ENCODE peak calls at places on chromosomes 13 and 19, in ten cellular contexts. J is psoas muscle; D is adrenal gland; G is CD4-positive, alpha-beta memory T cell; N is fibroblast of the aortic adventitia; F is BJ; L is mucosa of descending colon; R is HCT116; P is lower lobe of right lung; V is foreskin fibroblast. M is an unnamed sample.

GRCh38 chr13:47904239-47904638 is 96.8 kb downstream of the SUCLA2 start:
- DNase-seq in N (no peak), G (no peak), R (no peak), F (no peak), J (no peak), L (no peak), V (no peak), P (no peak), D (peak), M (no peak)

GRCh38 chr13:44249439-44249838 is 124.2 kb upstream of the SERP2 start:
- DNase-seq in R (no peak), F (peak), G (no peak), L (no peak), V (peak), J (peak), N (peak), P (no peak), D (no peak), M (peak)

GRCh38 chr13:35723061-35723461 is 246.6 kb upstream of the MAB21L1 start:
- DNase-seq in L (no peak), G (no peak), F (no peak), D (no peak), N (peak), J (no peak), R (no peak), P (no peak), V (peak), M (no peak)

GRCh38 chr19:13079542-13079986 is 23.1 kb downstream of the LYL1 start:
- DNase-seq in R (no peak), L (peak), G (no peak), J (peak), V (peak), N (peak), D (no peak), F (peak), P (peak), M (peak)

GRCh38 chr13:30743319-30744055 is 8.1 kb downstream of the ALOX5AP start:
- DNase-seq in F (peak), J (peak), V (peak), N (peak), L (no peak), D (peak), R (peak), G (no peak), P (no peak), M (peak)

GRCh38 chr13:41268764-41269163 is 5.4 kb upstream of the MTRF1 start:
- DNase-seq in L (no peak), F (no peak), V (peak), N (no peak), D (no peak), J (no peak), R (peak), G (peak), P (no peak), M (peak)

GRCh38 chr13:101945435-101945834 is 456.4 kb downstream of the FGF14 start:
- DNase-seq in G (no peak), V (peak), D (no peak), R (no peak), F (no peak), P (no peak), N (no peak), J (no peak), L (no peak), M (no peak)

GRCh38 chr13:29369060-29369743 is 226.3 kb downstream of the SLC7A1 start:
- DNase-seq in P (no peak), V (peak), D (no peak), F (no peak), R (peak), L (no peak), G (peak), N (peak), J (no peak), M (peak)

GRCh38 chr19:6211632-6212402 is 68.0 kb downstream of the MLLT1 start:
- DNase-seq in N (no peak), R (no peak), G (no peak), J (peak), D (peak), V (no peak), F (no peak), P (peak), L (no peak), M (no peak)

DNA sequence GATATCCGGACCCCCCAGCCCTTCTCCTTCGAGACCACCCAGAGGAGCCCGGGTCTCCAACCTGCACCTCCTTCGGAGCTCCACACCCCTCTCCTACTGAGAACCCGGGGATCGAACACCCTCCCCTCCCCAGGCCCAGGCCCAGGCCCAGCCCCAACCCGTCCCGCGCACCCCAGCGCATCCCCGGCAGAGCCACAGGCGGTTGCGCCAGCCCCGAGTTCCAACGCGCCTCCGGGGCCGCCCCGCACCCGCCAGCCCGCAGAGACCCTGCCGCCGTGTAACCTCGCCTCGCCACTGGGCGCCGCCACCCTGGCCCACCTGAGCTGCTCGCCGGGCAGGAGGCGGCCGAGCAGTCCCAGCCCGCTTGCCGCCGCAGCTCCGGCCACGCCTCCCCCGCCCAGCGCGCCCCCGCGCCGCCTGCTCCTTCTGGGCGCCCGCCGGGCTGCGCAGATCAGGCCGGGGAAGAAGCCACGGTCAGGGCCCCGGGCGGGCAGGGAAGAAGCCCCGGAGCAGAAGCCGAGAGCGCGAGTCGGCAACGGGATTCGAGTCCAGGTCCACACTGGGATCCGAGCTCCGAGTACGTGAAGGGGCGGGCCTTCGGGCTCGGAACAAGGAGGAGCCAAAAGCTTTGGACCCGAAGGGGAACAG is at the start of gene MBOAT7:
- DNase-seq in F (no peak), P (no peak), L (no peak), J (no peak), V (no peak), D (no peak), R (no peak), N (no peak), G (no peak), M (no peak)
- H3K4me3 ChIP-seq in F (peak), P (peak), L (peak), J (peak), V (peak), D (peak), R (peak), N (peak), G (peak), M (peak)

GRCh38 chr19:2276429-2276989 is 5.5 kb downstream of the PEAK3 start:
- DNase-seq in P (no peak), G (no peak), N (no peak), J (no peak), R (no peak), L (no peak), V (no peak), F (no peak), D (no peak), M (no peak)

GRCh38 chr19:2274937-2275535 is 6.9 kb downstream of the PEAK3 start:
- DNase-seq in L (peak), G (peak), D (peak), R (no peak), J (peak), F (no peak), P (peak), V (peak), N (peak), M (no peak)

GRCh38 chr19:2273356-2274184 is 8.4 kb downstream of the PEAK3 start:
- DNase-seq in J (peak), V (peak), F (no peak), G (peak), N (peak), D (peak), L (peak), R (peak), P (peak), M (no peak)

GRCh38 chr19:2275588-2276428 is 6.2 kb downstream of the PEAK3 start:
- DNase-seq in D (no peak), P (no peak), J (peak), R (no peak), G (no peak), F (no peak), N (no peak), V (peak), L (peak), M (no peak)

GRCh38 chr19:2274185-2274711 is 7.7 kb downstream of the PEAK3 start:
- DNase-seq in N (no peak), J (no peak), F (no peak), P (no peak), V (peak), L (no peak), D (no peak), R (no peak), G (no peak), M (no peak)
- H3K4me3 ChIP-seq in N (peak), J (peak), F (peak), P (peak), V (peak), L (no peak), D (no peak), R (peak), G (no peak), M (peak)

DNA sequence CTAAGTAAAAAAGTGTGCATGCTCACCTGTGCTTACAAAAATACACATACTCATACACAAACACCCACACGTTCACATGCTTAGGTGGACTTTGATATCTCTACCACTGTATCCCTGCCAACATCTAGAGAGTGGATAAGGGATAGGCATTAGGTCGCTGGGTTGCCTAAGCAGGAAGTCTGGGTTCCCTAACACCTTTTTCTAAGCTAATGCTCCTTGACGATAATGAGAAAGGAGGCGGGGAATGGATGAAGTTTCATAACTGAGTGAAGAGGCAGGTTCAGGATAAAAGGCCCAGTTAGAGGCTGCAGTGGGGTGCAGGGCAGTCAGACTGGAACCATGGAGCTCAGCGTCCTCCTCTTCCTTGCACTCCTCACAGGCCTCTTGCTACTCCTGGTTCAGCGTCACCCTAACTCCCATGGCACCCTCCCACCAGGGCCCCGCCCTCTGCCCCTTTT is 41.9 kb upstream of the CYP2A7 start:
- DNase-seq in R (no peak), L (no peak), P (peak), F (no peak), D (no peak), J (no peak), G (no peak), N (no peak), V (no peak), M (no peak)
- H3K4me3 ChIP-seq in R (no peak), L (no peak), P (peak), F (no peak), D (no peak), J (no peak), G (no peak), N (no peak), V (no peak), M (no peak)

DNA sequence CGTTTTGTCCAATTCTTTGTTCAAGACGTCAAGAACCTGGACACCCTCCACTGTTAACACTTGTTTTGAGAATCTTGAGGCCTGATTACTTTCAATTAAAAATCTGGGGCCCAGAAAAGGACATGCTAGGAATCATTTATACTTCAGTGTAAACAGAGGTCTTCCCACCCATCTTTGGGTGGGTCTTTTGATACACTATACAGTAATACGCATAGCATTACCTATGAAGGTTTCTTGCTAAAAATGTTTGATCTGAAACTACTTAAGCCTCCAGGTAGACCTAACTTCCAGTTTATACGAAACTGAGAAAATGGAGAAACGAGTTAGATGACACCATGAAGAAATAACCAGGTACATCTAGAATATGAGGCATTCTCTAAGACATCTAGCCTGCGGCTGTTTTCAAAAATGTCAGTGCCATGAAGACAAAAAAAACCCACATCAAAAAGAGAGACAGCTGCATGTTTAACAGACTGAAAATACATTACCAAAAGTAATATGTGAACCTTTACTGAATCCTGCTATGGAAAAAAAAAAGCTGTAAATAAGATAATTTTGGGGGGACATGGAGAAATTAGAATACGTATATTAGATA is 36.7 kb downstream of the TGDS start:
- DNase-seq in V (no peak), F (no peak), L (no peak), D (no peak), N (no peak), J (no peak), G (no peak), P (no peak), R (no peak), M (no peak)
- H3K4me3 ChIP-seq in V (no peak), F (no peak), L (no peak), D (no peak), N (no peak), J (no peak), G (no peak), P (no peak), R (no peak), M (no peak)

M was measured in HFF-Myc.